ENCODE peak calls at places on chromosomes 7 and 10, in four cellular contexts. One of them, this sample, is unnamed.

GRCh38 chr7:79653136-79653631 is 199.7 kb upstream of the MAGI2 start:
- DNase-seq in GM12878: no peak
- DNase-seq in K562: no peak
- DNase-seq in HepG2: no peak
- DNase-seq in this sample: no peak

GRCh38 chr10:5968681-5969453 is 8.5 kb downstream of the IL15RA start:
- DNase-seq in GM12878: no peak
- DNase-seq in K562: no peak
- DNase-seq in HepG2: peak
- DNase-seq in this sample: no peak

GRCh38 chr7:149561072-149561471 is 63.5 kb upstream of the ZNF746 start:
- DNase-seq in GM12878: no peak
- DNase-seq in K562: no peak
- DNase-seq in HepG2: no peak
- DNase-seq in this sample: no peak

GRCh38 chr10:49827297-49827696 is 65.2 kb upstream of the OGDHL start:
- DNase-seq in GM12878: peak
- DNase-seq in K562: no peak
- DNase-seq in HepG2: no peak
- DNase-seq in this sample: no peak

GRCh38 chr7:120941064-120941463 is 9.5 kb upstream of the ING3 start:
- DNase-seq in GM12878: no peak
- DNase-seq in K562: no peak
- DNase-seq in HepG2: no peak
- DNase-seq in this sample: no peak

GRCh38 chr10:102150970-102151773 is 1.0 kb upstream of the NOLC1 start:
- DNase-seq in GM12878: no peak
- DNase-seq in K562: no peak
- DNase-seq in HepG2: peak
- DNase-seq in this sample: no peak

GRCh38 chr10:116708386-116708785 is 34.0 kb downstream of the HSPA12A start:
- DNase-seq in GM12878: no peak
- DNase-seq in K562: no peak
- DNase-seq in HepG2: no peak
- DNase-seq in this sample: no peak

GRCh38 chr7:77797734-77798393 is 370 bp downstream of the TMEM60 start:
- DNase-seq in GM12878: no peak
- DNase-seq in K562: no peak
- DNase-seq in HepG2: no peak
- DNase-seq in this sample: peak

GRCh38 chr7:141320287-141320686 is 230.9 kb upstream of the AGK start:
- DNase-seq in GM12878: no peak
- DNase-seq in K562: no peak
- DNase-seq in HepG2: no peak
- DNase-seq in this sample: no peak

GRCh38 chr7:108146070-108146842 is 16.1 kb upstream of the LAMB4 start:
- DNase-seq in GM12878: peak
- DNase-seq in K562: peak
- DNase-seq in HepG2: peak
- DNase-seq in this sample: peak

GRCh38 chr7:1227814-1228534 is 4.7 kb upstream of the UNCX start:
- DNase-seq in GM12878: no peak
- DNase-seq in K562: no peak
- DNase-seq in HepG2: no peak
- DNase-seq in this sample: peak

GRCh38 chr10:62062752-62063512 is 161.4 kb downstream of the ARID5B start:
- DNase-seq in GM12878: no peak
- DNase-seq in K562: no peak
- DNase-seq in HepG2: no peak
- DNase-seq in this sample: no peak

GRCh38 chr7:16271990-16272665 is 149.2 kb downstream of the CRPPA start:
- DNase-seq in GM12878: no peak
- DNase-seq in K562: no peak
- DNase-seq in HepG2: no peak
- DNase-seq in this sample: no peak

GRCh38 chr7:107693396-107693795 is 32.8 kb downstream of the SLC26A4 start:
- DNase-seq in GM12878: no peak
- DNase-seq in K562: no peak
- DNase-seq in HepG2: no peak
- DNase-seq in this sample: no peak

GRCh38 chr10:110398419-110399162 is 93.9 kb upstream of the SMNDC1 start:
- DNase-seq in GM12878: no peak
- DNase-seq in K562: peak
- DNase-seq in HepG2: peak
- DNase-seq in this sample: no peak

GRCh38 chr7:142817506-142817905 is 37.4 kb upstream of the EPHB6 start:
- DNase-seq in GM12878: no peak
- DNase-seq in K562: no peak
- DNase-seq in HepG2: no peak
- DNase-seq in this sample: no peak

GRCh38 chr7:133265821-133266220 is 12.9 kb downstream of the EXOC4 start:
- DNase-seq in GM12878: no peak
- DNase-seq in K562: no peak
- DNase-seq in HepG2: no peak
- DNase-seq in this sample: no peak

GRCh38 chr7:131011976-131012375 is 278.0 kb upstream of the KLF14 start:
- DNase-seq in GM12878: no peak
- DNase-seq in K562: no peak
- DNase-seq in HepG2: no peak
- DNase-seq in this sample: no peak

GRCh38 chr7:73738220-73738611 is 386 bp downstream of the ABHD11 start:
- DNase-seq in GM12878: no peak
- DNase-seq in K562: peak
- DNase-seq in HepG2: no peak
- DNase-seq in this sample: peak

GRCh38 chr10:15588635-15589081 is 131.1 kb downstream of the ITGA8 start:
- DNase-seq in GM12878: no peak
- DNase-seq in K562: no peak
- DNase-seq in HepG2: no peak
- DNase-seq in this sample: no peak

GRCh38 chr7:18648849-18649758 is 153.6 kb downstream of the HDAC9 start:
- DNase-seq in GM12878: no peak
- DNase-seq in K562: no peak
- DNase-seq in HepG2: no peak
- DNase-seq in this sample: no peak
- TF ChIP-seq SP1 in GM12878: no peak
- TF ChIP-seq SP1 in K562: no peak
- TF ChIP-seq SP1 in HepG2: no peak
- TF ChIP-seq SP1 in this sample: no peak

GRCh38 chr10:120251821-120252220 is 205.2 kb upstream of the PLPP4 start:
- DNase-seq in GM12878: no peak
- DNase-seq in K562: no peak
- DNase-seq in HepG2: no peak
- DNase-seq in this sample: no peak

GRCh38 chr10:120253131-120253530 is 203.9 kb upstream of the PLPP4 start:
- DNase-seq in GM12878: no peak
- DNase-seq in K562: no peak
- DNase-seq in HepG2: no peak
- DNase-seq in this sample: no peak
- TF ChIP-seq ESRRA in GM12878: no peak
- TF ChIP-seq ESRRA in K562: no peak
- TF ChIP-seq ESRRA in HepG2: no peak
- TF ChIP-seq ESRRA in this sample: no peak

DNA sequence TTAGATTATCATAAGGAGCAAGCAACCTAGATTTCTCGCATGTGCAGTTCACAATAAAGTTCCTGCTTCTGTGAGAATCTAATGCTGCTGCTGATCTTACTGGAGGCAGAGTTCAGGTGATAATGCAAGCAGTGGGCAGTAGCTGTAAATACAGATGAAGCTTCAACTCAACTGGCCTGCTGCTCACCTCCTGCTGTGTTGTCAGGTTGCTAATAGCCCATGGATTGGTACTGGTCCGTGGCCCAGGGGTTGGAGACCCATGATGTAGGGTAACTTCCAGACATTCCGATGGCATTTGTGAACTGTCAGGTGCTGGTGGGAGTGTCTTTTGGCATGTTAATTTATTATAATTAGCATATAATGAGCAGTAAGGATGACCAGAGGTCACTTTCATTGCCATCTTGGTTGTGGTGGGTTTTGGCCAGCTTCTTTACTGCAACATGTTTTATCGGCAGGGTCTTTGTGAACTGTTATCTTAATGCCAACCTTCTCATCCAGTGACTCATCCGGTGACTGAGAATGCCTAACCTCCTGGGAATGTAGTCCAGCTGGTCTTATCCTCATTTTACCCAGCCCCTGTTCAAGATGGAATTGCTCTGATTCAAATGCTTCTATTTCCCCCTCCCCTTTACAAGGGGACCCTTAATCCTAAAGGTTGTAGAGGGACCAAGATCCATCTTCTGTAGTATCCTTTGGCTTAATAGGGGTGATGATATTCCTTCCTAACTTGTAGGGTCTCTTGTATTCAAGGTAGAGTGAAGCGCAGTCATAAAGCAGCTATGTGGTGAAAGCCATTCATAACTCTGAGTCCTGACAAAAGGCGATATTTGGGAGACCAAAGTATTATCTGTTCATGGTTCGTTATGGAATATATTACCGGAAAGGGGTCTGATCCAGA is 165.8 kb downstream of the CCSER2 start:
- DNase-seq in GM12878: no peak
- DNase-seq in K562: no peak
- DNase-seq in HepG2: no peak
- DNase-seq in this sample: no peak
- TF ChIP-seq ATF2 in GM12878: no peak
- TF ChIP-seq ATF2 in K562: no peak
- TF ChIP-seq ATF2 in HepG2: no peak
- TF ChIP-seq ATF2 in this sample: no peak

GRCh38 chr7:116075351-116076145 is 45.0 kb upstream of the TFEC start:
- DNase-seq in GM12878: no peak
- DNase-seq in K562: no peak
- DNase-seq in HepG2: no peak
- DNase-seq in this sample: peak
- TF ChIP-seq SP1 in GM12878: no peak
- TF ChIP-seq SP1 in K562: no peak
- TF ChIP-seq SP1 in HepG2: no peak
- TF ChIP-seq SP1 in this sample: no peak

DNA sequence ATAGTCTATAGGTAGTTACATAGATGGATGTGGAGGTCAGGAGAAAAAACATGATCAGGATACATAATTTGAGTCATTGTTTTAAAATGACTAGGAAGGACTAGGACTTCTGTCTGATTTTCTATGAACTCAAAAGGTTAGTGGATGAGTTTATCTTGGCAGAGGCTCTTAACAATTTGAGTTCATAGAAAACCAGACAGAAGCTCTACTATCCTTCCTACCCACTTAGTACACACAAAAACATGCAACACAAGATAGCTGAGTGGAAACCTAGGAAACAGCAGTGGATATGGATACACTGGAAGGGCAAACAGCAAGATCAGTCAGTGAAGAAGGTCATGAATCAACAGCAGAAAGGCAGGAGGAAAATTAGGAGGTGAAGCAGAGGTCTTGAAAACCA is 84.6 kb downstream of the VPS50 start:
- DNase-seq in GM12878: no peak
- DNase-seq in K562: no peak
- DNase-seq in HepG2: no peak
- DNase-seq in this sample: no peak
- TF ChIP-seq ESRRA in GM12878: no peak
- TF ChIP-seq ESRRA in K562: no peak
- TF ChIP-seq ESRRA in HepG2: no peak
- TF ChIP-seq ESRRA in this sample: no peak

GRCh38 chr10:96415896-96416554 is 57.2 kb upstream of the OPALIN start:
- DNase-seq in GM12878: no peak
- DNase-seq in K562: no peak
- DNase-seq in HepG2: no peak
- DNase-seq in this sample: no peak
- TF ChIP-seq ATF2 in GM12878: no peak
- TF ChIP-seq ATF2 in K562: no peak
- TF ChIP-seq ATF2 in HepG2: no peak
- TF ChIP-seq ATF2 in this sample: no peak